ENCODE peak calls at places on chromosomes 1 and 21, in five cellular contexts. V is upper lobe of left lung, D is HepG2, W is A549, F is K562. U is an unnamed sample.

GRCh38 chr1:219299420-219299819 is 125.7 kb downstream of the LYPLAL1 start:
- ATAC-seq in V (no peak), D (no peak), W (no peak), F (no peak), U (no peak)

GRCh38 chr1:65168867-65169266 is 20.9 kb downstream of the AK4 start:
- ATAC-seq in V (no peak), D (peak), W (no peak), F (no peak), U (no peak)

GRCh38 chr1:201916649-201917249 is 28.1 kb downstream of the SHISA4 start:
- ATAC-seq in V (no peak), D (peak), W (peak), F (peak), U (peak)

GRCh38 chr1:40476924-40477679 is at the start of gene ZFP69:
- ATAC-seq in V (peak), D (peak), W (no peak), F (peak), U (peak)

GRCh38 chr21:25031750-25032149 is 575.5 kb downstream of the MRPL39 start:
- ATAC-seq in V (no peak), D (no peak), W (no peak), F (no peak), U (no peak)

GRCh38 chr1:222794656-222795474 is 20.0 kb upstream of the DISP1 start:
- ATAC-seq in V (no peak), D (peak), W (peak), F (no peak), U (peak)

GRCh38 chr1:229027622-229028182 is 243.2 kb upstream of the RAB4A start:
- ATAC-seq in V (no peak), D (peak), W (no peak), F (no peak), U (no peak)

GRCh38 chr21:35020902-35021301 is 28.2 kb downstream of the RUNX1 start:
- ATAC-seq in V (no peak), D (no peak), W (no peak), F (no peak), U (no peak)

GRCh38 chr21:31128234-31128633 is 90.0 kb upstream of the KRTAP19-8 start:
- ATAC-seq in V (no peak), D (no peak), W (no peak), F (no peak), U (no peak)

GRCh38 chr1:15283500-15283899 is 36.5 kb downstream of the FHAD1 start:
- ATAC-seq in V (no peak), D (peak), W (peak), F (no peak), U (peak)

GRCh38 chr1:216626394-216627067 is 96.7 kb downstream of the ESRRG start:
- ATAC-seq in V (no peak), D (no peak), W (no peak), F (no peak), U (no peak)

GRCh38 chr1:244137725-244138124 is 86.6 kb downstream of the ZBTB18 start:
- ATAC-seq in V (no peak), D (no peak), W (no peak), F (peak), U (no peak)

GRCh38 chr1:204250428-204251030 is 36.7 kb upstream of the GOLT1A start:
- ATAC-seq in V (no peak), D (no peak), W (no peak), F (no peak), U (no peak)

GRCh38 chr1:203906932-203907331 is 45.5 kb downstream of the SNRPE start:
- ATAC-seq in V (no peak), D (no peak), W (peak), F (peak), U (peak)

GRCh38 chr1:182807907-182808306 is 18.3 kb downstream of the NPL start:
- ATAC-seq in V (no peak), D (no peak), W (no peak), F (no peak), U (no peak)

GRCh38 chr1:119159963-119160362 is 19.5 kb upstream of the WARS2 start:
- ATAC-seq in V (no peak), D (no peak), W (no peak), F (no peak), U (no peak)

GRCh38 chr1:34166191-34167090 is 1.4 kb upstream of the CSMD2 start:
- ATAC-seq in V (no peak), D (no peak), W (no peak), F (no peak), U (no peak)

GRCh38 chr1:147480565-147480935 is 60.8 kb upstream of the BCL9 start:
- ATAC-seq in V (no peak), D (no peak), W (no peak), F (no peak), U (no peak)

GRCh38 chr1:39751595-39751994 is 12.9 kb downstream of the PPIE start:
- ATAC-seq in V (no peak), D (no peak), W (no peak), F (no peak), U (no peak)

GRCh38 chr1:206808615-206809014 is 36.3 kb upstream of the IL10 start:
- ATAC-seq in V (peak), D (peak), W (peak), F (peak), U (no peak)

GRCh38 chr1:69400128-69400527 is 167.6 kb upstream of the LRRC7 start:
- ATAC-seq in V (no peak), D (no peak), W (no peak), F (no peak), U (no peak)

GRCh38 chr1:175186371-175187160 is 6.0 kb downstream of the KIAA0040 start:
- ATAC-seq in V (no peak), D (no peak), W (no peak), F (no peak), U (no peak)

GRCh38 chr1:56339786-56340465 is 239.4 kb downstream of the PLPP3 start:
- ATAC-seq in V (no peak), D (no peak), W (no peak), F (no peak), U (no peak)

GRCh38 chr1:159862031-159862430 is 426 bp downstream of the VSIG8 start:
- ATAC-seq in V (no peak), D (no peak), W (no peak), F (no peak), U (no peak)

GRCh38 chr1:205927676-205928075 is 15.6 kb downstream of the SLC26A9 start:
- ATAC-seq in V (no peak), D (no peak), W (no peak), F (no peak), U (no peak)

GRCh38 chr1:230186003-230186863 is 119.2 kb downstream of the GALNT2 start:
- ATAC-seq in V (peak), D (peak), W (peak), F (peak), U (peak)

GRCh38 chr1:78468511-78468910 is 22.3 kb upstream of the PTGFR start:
- ATAC-seq in V (no peak), D (no peak), W (no peak), F (no peak), U (no peak)

GRCh38 chr1:174297351-174297750 is 138.0 kb downstream of the RABGAP1L start:
- ATAC-seq in V (no peak), D (no peak), W (peak), F (peak), U (no peak)

GRCh38 chr1:1594602-1594981 is 5.3 kb downstream of the FNDC10 start:
- ATAC-seq in V (no peak), D (peak), W (peak), F (peak), U (no peak)

GRCh38 chr1:113314600-113314999 is 75.7 kb upstream of the MAGI3 start:
- ATAC-seq in V (no peak), D (no peak), W (no peak), F (no peak), U (no peak)

GRCh38 chr1:202689493-202690342 is 20.5 kb downstream of the SYT2 start:
- ATAC-seq in V (no peak), D (no peak), W (no peak), F (no peak), U (no peak)

GRCh38 chr1:53044926-53045325 is 17.1 kb upstream of the PODN start:
- ATAC-seq in V (no peak), D (no peak), W (no peak), F (peak), U (no peak)

GRCh38 chr1:53047737-53048344 is 14.2 kb upstream of the PODN start:
- ATAC-seq in V (no peak), D (no peak), W (no peak), F (peak), U (no peak)

GRCh38 chr1:53048960-53049573 is 12.9 kb upstream of the PODN start:
- ATAC-seq in V (no peak), D (no peak), W (no peak), F (no peak), U (no peak)

GRCh38 chr1:53048345-53048737 is 13.7 kb upstream of the PODN start:
- ATAC-seq in V (no peak), D (no peak), W (no peak), F (peak), U (no peak)

DNA sequence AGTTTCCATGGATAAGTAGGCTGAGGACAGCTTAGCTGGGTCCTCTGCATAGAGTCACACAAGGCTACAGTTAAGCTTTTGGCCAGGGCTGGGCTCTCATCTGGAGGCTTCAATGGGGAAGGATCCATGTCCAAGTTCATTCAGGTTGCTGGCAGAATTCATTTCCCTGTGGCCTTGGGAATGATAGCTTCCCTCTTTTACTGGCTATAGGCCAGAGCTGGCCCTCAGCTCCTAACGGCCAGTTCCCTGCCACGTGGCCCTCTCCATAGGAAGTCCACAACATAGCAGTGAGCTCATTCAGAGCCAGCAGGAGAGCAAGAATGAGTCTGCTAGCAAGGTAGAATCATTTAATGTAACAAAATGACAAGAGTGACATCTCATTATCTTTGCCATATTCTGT is 15.1 kb upstream of the PODN start:
- ATAC-seq in V (no peak), D (no peak), W (no peak), F (peak), U (peak)
- TF ChIP-seq EP300 in V (no peak), D (no peak), W (no peak), F (peak), U (no peak)

GRCh38 chr21:36704958-36705678 is 6.2 kb downstream of the SIM2 start:
- ATAC-seq in V (no peak), D (no peak), W (no peak), F (no peak), U (no peak)
- TF ChIP-seq EP300 in V (no peak), D (no peak), W (no peak), F (no peak), U (no peak)

DNA sequence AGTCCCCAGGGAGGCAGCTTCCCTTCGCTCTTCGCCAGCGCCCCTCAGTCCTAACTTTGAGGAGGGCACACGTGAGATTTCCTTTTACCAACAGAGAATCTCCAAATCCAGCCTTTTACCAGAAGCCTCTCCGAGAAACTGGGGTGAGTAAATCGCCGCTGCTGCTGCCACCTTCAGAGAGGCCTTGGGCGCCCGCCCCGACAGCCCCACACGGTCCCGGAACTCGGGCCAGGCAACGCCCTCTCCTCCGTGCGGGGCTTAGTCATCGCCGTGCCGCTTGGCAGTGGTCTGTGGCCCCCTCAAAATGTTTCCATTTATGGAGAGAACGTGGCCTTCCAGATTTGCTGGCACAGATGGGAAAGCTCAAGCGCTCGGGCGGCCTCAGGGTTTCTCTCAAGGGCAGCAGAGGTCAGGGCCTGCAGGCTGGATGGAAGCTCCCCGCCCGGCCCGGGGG is 41.4 kb upstream of the COL6A2 start:
- ATAC-seq in V (peak), D (no peak), W (no peak), F (no peak), U (peak)
- TF ChIP-seq EP300 in V (no peak), D (no peak), W (no peak), F (no peak), U (peak)

GRCh38 chr21:32878654-32879053 is 107.1 kb upstream of the PAXBP1 start:
- ATAC-seq in V (no peak), D (no peak), W (no peak), F (no peak), U (no peak)
- TF ChIP-seq EP300 in V (no peak), D (no peak), W (no peak), F (no peak), U (no peak)

GRCh38 chr1:30751830-30752650 is 5.5 kb downstream of the LAPTM5 start:
- ATAC-seq in V (no peak), D (no peak), W (no peak), F (no peak), U (no peak)

GRCh38 chr1:30748699-30749401 is 8.7 kb downstream of the LAPTM5 start:
- ATAC-seq in V (no peak), D (no peak), W (no peak), F (no peak), U (no peak)

GRCh38 chr1:30749691-30750583 is 7.6 kb downstream of the LAPTM5 start:
- ATAC-seq in V (no peak), D (no peak), W (no peak), F (no peak), U (no peak)

GRCh38 chr1:30752651-30752908 is 5.0 kb downstream of the LAPTM5 start:
- ATAC-seq in V (no peak), D (no peak), W (no peak), F (no peak), U (no peak)

DNA sequence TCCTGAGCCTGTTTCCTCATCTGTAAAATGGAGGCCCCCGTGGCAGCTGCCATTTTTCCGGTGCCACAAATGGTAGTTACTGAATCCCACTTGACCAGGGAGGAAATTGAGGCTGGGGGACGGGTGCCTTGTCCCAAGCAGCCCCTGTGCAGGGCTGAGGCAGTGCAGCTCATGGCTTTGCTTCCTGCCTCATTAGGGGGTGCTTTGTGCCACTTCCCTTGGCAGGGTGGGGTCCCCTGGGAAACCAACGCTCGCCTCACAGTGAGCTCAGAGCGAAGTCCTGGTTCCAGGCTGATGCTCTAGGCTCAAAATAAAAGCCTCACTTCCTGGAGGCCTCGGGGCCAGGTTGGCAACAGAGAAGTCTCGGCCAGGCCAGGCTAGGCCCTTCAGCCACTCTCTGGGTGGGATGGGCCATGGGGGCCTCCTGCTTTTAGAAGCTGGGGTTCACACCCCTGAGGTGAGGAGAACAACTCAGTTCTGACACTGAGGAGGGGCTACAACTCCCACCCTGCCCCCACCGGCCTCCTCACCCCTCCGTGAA is 6.8 kb downstream of the LAPTM5 start:
- ATAC-seq in V (no peak), D (no peak), W (no peak), F (no peak), U (no peak)
- TF ChIP-seq EP300 in V (no peak), D (no peak), W (no peak), F (no peak), U (no peak)

DNA sequence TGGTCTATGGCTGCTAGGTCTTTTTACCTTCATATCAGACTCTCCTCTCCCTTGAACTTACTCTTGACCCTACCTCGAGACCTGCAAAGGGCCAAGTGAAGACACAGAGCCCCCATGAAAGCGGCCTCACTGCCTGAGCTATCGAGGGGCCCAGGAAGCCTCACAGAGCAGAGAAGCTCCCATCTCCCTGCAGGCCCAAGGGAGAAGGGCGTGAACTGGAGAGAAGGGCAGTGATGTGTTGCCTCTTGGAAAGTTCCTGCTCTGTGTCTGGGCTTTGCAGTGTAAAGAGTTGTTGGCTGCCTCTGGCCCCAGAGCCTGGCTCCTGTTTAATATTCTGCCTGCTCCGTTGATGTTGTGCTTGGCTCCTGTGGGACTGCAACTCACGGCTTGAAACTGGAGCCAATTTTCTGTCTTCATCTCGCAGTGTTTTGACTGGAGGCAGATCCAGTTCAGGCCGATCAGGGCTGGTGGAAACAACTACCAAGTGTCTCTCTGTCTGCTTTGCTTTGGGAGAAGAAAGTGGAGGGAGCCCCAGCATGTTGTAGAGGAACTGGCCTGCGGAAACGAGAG is 4.3 kb downstream of the SERTAD4 start:
- ATAC-seq in V (no peak), D (no peak), W (no peak), F (no peak), U (peak)
- TF ChIP-seq EP300 in V (no peak), D (no peak), W (no peak), F (no peak), U (no peak)

GRCh38 chr1:38487398-38487797 is 372.2 kb downstream of the RRAGC start:
- ATAC-seq in V (peak), D (no peak), W (no peak), F (no peak), U (no peak)

GRCh38 chr1:38489844-38490270 is 369.7 kb downstream of the RRAGC start:
- ATAC-seq in V (no peak), D (peak), W (peak), F (peak), U (no peak)

GRCh38 chr1:38488162-38488898 is 371.2 kb downstream of the RRAGC start:
- ATAC-seq in V (no peak), D (no peak), W (no peak), F (no peak), U (no peak)

GRCh38 chr1:38482080-38482826 is 377.3 kb downstream of the RRAGC start:
- ATAC-seq in V (no peak), D (no peak), W (no peak), F (no peak), U (no peak)

DNA sequence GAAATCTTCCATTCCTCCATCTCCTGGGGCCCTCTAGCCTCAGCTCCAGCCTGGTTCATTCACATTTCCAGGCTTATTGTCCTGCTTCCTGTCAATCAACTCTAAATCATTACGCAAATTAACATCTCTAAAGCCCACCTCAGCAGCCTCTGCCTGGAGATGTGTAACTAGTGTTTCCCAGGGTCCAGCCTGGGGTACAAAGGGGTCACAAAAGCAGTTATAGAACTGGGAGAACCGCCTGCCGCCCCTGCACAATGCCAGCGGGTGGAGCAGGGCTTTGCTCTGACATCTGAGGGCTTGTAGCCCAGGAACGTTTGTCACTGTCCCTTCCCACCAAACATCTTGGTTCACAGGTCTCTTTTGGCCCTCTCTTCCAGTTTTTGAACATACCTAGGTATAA is 373.5 kb downstream of the RRAGC start:
- ATAC-seq in V (no peak), D (no peak), W (no peak), F (no peak), U (no peak)
- TF ChIP-seq EP300 in V (no peak), D (no peak), W (no peak), F (no peak), U (no peak)

DNA sequence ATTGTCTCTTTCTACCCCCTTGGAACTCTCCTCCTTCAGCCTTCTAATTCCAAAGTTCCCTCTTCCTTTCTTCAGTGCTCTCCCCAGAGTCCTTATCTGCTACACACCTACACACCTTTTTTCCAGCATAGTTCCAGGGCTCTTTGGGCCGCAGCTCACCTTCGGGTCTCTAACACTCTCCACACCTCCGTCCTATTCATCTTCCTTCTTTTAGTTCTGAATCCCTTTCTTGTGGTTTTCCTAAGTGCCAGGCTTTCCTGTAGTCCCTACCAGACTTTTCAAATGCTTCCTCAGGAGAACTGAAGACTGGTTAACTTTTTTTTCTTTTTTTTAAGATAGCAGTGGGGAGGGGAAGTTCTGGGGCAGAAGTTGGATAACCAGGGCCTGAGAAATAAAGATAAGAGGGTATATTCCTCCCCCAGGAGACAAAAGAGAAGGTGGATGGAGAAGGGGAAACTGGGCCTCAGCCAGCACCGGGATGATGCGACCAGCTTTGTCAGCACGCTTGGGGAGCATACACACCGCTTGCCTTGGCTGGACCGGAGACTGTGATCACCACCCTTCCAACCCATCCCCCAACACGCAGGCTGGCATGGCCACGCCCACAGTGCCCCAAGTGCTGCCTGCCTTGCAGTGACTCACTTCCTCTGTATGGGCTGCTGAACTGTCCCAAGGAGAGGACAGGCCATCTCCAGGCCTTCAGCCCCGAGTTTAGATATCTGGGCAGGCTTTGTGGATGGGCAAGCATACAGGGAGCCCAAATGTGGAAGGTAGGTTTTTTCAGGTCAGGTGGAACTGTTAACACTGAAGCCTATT is 2.5 kb upstream of the CERS2 start:
- ATAC-seq in V (peak), D (no peak), W (peak), F (peak), U (peak)
- TF ChIP-seq EP300 in V (no peak), D (no peak), W (no peak), F (peak), U (no peak)

GRCh38 chr1:17232759-17233661 is 15.9 kb upstream of the PADI3 start:
- ATAC-seq in V (no peak), D (no peak), W (peak), F (no peak), U (no peak)
- TF ChIP-seq EP300 in V (no peak), D (no peak), W (peak), F (no peak), U (no peak)

U was measured in gastroesophageal sphincter.